ENCODE peak calls at places on chromosomes 3 and 15, in six cellular contexts. Z is HepG2, T is gastrocnemius medialis, F is lower leg skin, E is GM12891, L is K562. U is an unnamed sample.

GRCh38 chr3:185059766-185060165 is 93.1 kb downstream of the C3orf70 start:
- DNase-seq in Z (no peak), T (peak; percentile 24), L (no peak), F (no peak), E (no peak), U (no peak)

GRCh38 chr3:171293142-171293782 is 166.9 kb downstream of the TNIK start:
- DNase-seq in E (no peak), T (no peak), L (no peak), F (no peak), Z (no peak), U (no peak)

GRCh38 chr3:23600178-23600577 is 205.6 kb upstream of the UBE2E1 start:
- DNase-seq in E (no peak), L (no peak), T (peak; percentile 31), F (no peak), Z (no peak), U (no peak)

GRCh38 chr15:71806452-71806931 is 3.9 kb upstream of the NR2E3 start:
- DNase-seq in E (no peak), Z (no peak), T (no peak), L (no peak), F (no peak), U (no peak)

GRCh38 chr3:192866804-192867203 is 50.9 kb downstream of the MB21D2 start:
- DNase-seq in L (no peak), F (no peak), E (no peak), Z (no peak), T (no peak), U (no peak)

GRCh38 chr15:100733088-100733487 is 130.7 kb downstream of the ASB7 start:
- DNase-seq in T (peak; percentile 44), Z (no peak), F (peak; percentile 90), L (no peak), E (no peak), U (no peak)

GRCh38 chr15:94414921-94415320 is 183.6 kb downstream of the MCTP2 start:
- DNase-seq in F (no peak), T (no peak), Z (no peak), L (no peak), E (no peak), U (no peak)

GRCh38 chr3:152278674-152279427 is 10.1 kb downstream of the MBNL1 start:
- DNase-seq in F (no peak), T (no peak), E (no peak), Z (no peak), L (no peak), U (no peak)

GRCh38 chr15:29925227-29926082 is 103.2 kb upstream of the TJP1 start:
- DNase-seq in F (peak; percentile 89), T (no peak), E (peak; percentile 25), L (peak; percentile 72), Z (peak; percentile 57), U (peak; percentile 64)

GRCh38 chr3:156792945-156793344 is 33.2 kb upstream of the LEKR1 start:
- DNase-seq in L (no peak), E (no peak), F (no peak), Z (no peak), T (no peak), U (no peak)

GRCh38 chr3:124784686-124785382 is 54.6 kb downstream of the UMPS start:
- DNase-seq in Z (no peak), E (no peak), F (no peak), T (no peak), L (no peak), U (no peak)

GRCh38 chr3:36833160-36833814 is 68.9 kb upstream of the DCLK3 start:
- DNase-seq in E (no peak), F (no peak), L (no peak), Z (no peak), T (no peak), U (no peak)

GRCh38 chr3:71726106-71726505 is 904 bp upstream of the EIF4E3 start:
- DNase-seq in Z (no peak), E (no peak), F (no peak), T (no peak), L (no peak), U (no peak)

GRCh38 chr15:80619677-80620076 is 75.4 kb upstream of the ABHD17C start:
- DNase-seq in L (no peak), F (no peak), E (no peak), T (no peak), Z (peak; percentile 13), U (no peak)

GRCh38 chr3:134652409-134652831 is 1.6 kb upstream of the KY start:
- DNase-seq in T (no peak), F (no peak), E (no peak), L (no peak), Z (no peak), U (no peak)

GRCh38 chr15:93485922-93486327 is 396.9 kb upstream of the RGMA start:
- DNase-seq in T (peak; percentile 80), F (no peak), L (no peak), Z (no peak), E (no peak), U (peak; percentile 77)

GRCh38 chr3:182490601-182491485 is 302.5 kb upstream of the ATP11B start:
- DNase-seq in L (peak; percentile 20), F (no peak), Z (peak; percentile 7), E (no peak), T (no peak), U (no peak)

GRCh38 chr3:111747490-111747889 is 111.6 kb upstream of the PHLDB2 start:
- DNase-seq in Z (no peak), F (no peak), E (no peak), T (no peak), L (no peak), U (no peak)

GRCh38 chr3:66253790-66254620 is 33.2 kb downstream of the SLC25A26 start:
- DNase-seq in L (peak; percentile 6), F (no peak), E (no peak), Z (peak; percentile 23), T (no peak), U (no peak)

GRCh38 chr3:49026536-49026935 is 2.7 kb downstream of the IMPDH2 start:
- DNase-seq in Z (no peak), T (no peak), L (no peak), F (no peak), E (no peak), U (no peak)
- TF ChIP-seq POLR2A in Z (no peak), T (no peak), L (no peak), F (no peak), E (peak; percentile 67), U (no peak)

DNA sequence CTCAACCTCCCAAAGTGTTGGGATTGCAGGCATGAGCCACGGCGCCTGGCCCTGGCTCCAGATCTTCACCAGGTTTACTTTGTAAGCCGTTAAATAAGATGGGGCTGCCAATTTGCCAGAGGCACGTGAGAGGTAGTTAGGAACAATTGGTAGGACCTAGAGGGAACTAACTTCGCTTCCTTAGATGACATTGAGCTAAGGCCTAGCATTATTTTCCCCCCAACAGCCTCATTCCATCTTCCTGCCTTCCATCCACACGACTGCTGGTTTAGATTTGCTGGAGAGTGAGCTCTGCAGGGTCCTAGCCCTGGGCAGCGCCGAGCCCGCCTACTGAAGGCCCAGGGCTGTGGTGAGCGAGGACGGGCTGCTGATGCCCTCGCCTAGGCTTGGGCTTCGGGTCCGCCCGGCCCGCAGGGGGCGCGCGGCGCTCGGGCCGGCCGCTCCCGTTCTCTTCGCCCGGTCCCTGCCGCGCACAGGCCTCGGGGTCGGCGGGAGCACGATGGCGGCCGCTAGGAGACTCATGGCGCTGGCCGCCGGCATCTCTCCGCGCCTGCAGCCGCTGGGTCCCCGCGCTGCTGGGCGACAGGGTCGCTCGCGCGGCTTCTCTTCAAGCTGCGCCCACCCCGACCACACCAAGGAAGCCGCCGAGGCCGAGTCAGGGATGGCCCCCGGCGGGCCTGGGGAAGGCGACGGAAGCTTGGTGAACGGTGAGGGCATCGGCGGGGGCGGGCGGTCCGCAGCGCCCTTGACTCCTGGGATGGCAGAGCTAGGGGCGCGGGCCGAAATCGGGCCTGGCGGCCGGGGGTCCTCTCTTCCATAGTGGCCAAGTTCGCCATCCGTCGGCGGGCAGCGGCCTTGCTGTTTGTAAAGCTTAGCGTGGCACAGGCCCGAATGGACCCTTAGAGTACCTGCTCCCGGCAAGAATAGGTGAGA is 21.9 kb downstream of the DHX30 start:
- DNase-seq in E (peak; percentile 96), F (peak; percentile 93), Z (peak; percentile 69), L (peak; percentile 98), T (peak; percentile 70), U (peak; percentile 85)
- TF ChIP-seq POLR2A in E (peak; percentile 82), F (no peak), Z (peak; percentile 81), L (peak; percentile 94), T (peak; percentile 27), U (peak; percentile 60)

DNA sequence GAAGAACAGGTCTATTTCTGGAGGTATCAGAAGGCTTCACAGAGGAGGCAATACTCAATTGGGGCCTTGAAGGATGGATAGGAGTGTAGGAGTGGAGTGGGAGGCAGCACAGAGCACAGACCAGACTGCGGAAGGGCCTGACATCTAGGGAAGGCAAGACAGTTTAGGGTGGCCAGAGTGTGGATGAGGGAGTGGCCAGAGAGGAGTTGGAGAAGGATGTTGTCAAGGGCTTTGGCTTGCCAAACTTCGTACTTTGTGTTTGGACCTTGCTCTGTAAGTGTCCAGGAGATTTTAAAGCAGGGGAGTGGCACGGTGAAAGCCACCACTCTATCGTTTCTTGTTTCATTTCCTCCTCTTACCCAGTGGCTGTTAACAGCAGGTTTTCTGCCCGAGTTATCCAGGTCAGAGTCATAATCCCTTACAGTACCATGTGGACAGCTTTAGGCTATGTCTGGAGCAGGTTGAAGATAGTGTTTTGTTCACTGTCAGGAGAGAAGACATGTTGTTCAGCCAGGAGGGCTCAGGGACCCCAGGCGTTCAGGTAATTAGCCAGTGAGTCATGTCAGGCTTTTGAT is 12.3 kb downstream of the SMAD3 start:
- DNase-seq in T (peak; percentile 62), Z (no peak), L (no peak), F (no peak), E (no peak), U (no peak)
- TF ChIP-seq POLR2A in T (peak; percentile 68), Z (no peak), L (no peak), F (no peak), E (no peak), U (no peak)

GRCh38 chr3:186411089-186411488 is 49.1 kb upstream of the DGKG start:
- DNase-seq in Z (no peak), E (no peak), T (no peak), L (no peak), F (no peak), U (no peak)

GRCh38 chr3:186417791-186418190 is 55.8 kb upstream of the DGKG start:
- DNase-seq in E (no peak), L (no peak), Z (no peak), F (no peak), T (no peak), U (no peak)

GRCh38 chr3:186411994-186412393 is 50.0 kb upstream of the DGKG start:
- DNase-seq in E (no peak), L (no peak), F (peak; percentile 70), Z (no peak), T (no peak), U (no peak)

GRCh38 chr3:186414735-186415419 is 52.8 kb upstream of the DGKG start:
- DNase-seq in E (no peak), Z (no peak), L (no peak), T (no peak), F (no peak), U (peak; percentile 48)

DNA sequence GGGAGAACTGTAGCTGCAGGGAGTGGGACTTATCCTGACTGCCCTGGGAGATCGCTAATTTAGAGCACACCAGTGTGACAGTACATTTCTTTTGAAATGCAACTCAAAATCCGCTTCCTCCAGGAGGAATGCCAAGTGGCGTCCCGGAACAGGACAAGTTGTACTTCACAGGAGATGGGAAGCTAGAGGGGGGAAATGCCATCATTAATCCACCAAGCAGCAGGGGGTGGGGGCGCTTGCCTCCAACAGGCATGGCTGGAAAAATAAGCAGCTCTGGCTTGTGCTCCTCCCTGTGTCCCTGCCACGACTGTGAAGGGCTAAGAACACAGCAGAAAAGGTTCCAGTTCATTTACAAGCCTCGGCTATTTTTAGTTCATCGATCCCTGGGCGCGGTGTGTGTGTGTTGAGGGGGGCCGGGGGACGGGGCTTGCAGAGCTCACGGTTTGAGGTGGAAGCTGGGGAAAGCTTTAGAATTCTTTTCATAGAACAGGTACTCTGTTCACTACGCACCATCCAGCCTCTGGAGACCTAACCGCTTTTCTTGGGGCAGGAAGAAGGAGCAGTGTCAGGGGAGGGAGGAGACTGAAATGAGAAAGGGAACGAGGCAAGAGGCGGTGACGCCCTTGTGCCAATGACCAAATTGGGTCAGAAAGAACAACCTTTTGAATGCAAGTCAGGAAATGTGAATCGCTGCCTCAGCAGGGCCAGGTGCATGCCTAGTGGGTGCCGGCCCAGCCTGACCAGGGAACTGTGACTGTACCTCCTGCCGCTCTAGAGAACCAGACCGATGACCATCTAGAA is 51.8 kb upstream of the DGKG start:
- DNase-seq in L (no peak), T (peak; percentile 57), Z (no peak), F (peak; percentile 86), E (no peak), U (peak; percentile 74)
- TF ChIP-seq POLR2A in L (no peak), T (no peak), Z (no peak), F (no peak), E (no peak), U (peak; percentile 60)

U was measured in body of pancreas.